ENCODE peak calls at places on chromosomes 11 and 22, in four cellular contexts. M, D, U and P are unnamed samples.

GRCh38 chr22:36771376-36772063 is 4.4 kb downstream of the IFT27 start:
- DNase-seq in D (no peak), M (no peak), U (no peak), P (no peak)

GRCh38 chr11:2271077-2271326 is 614 bp upstream of the ASCL2 start:
- DNase-seq in D (peak), U (no peak), M (no peak), P (no peak)

GRCh38 chr11:134440851-134441645 is 29.0 kb upstream of the B3GAT1 start:
- DNase-seq in U (no peak), M (no peak), D (no peak), P (no peak)

GRCh38 chr11:56624661-56625110 is 10.0 kb upstream of the OR5M1 start:
- DNase-seq in D (no peak), U (no peak), M (no peak), P (peak)

GRCh38 chr11:36041988-36042606 is 98.2 kb downstream of the LDLRAD3 start:
- DNase-seq in U (no peak), M (no peak), D (no peak), P (peak)

GRCh38 chr11:33636104-33636503 is 64.5 kb downstream of the C11orf91 start:
- DNase-seq in U (no peak), M (no peak), D (no peak), P (peak)

GRCh38 chr11:44846852-44847251 is 103.8 kb downstream of the TP53I11 start:
- DNase-seq in M (no peak), D (no peak), U (no peak), P (no peak)

GRCh38 chr11:64876226-64876750 is 2.1 kb downstream of the EHD1 start:
- DNase-seq in D (no peak), M (no peak), U (no peak), P (no peak)

GRCh38 chr22:19291218-19291579 is 320 bp downstream of the CLTCL1 start:
- DNase-seq in D (peak), U (peak), M (no peak), P (peak)
- TF ChIP-seq CTCF in D (no peak), U (no peak), M (no peak), P (no peak)

GRCh38 chr22:50399751-50400331 is 56.7 kb downstream of the PPP6R2 start:
- DNase-seq in D (peak), U (peak), M (no peak), P (peak)
- TF ChIP-seq CTCF in D (peak), U (peak), M (no peak), P (peak)

GRCh38 chr11:77776455-77776854 is 44.1 kb downstream of the RSF1 start:
- DNase-seq in D (no peak), M (no peak), U (no peak), P (peak)
- TF ChIP-seq CTCF in D (peak), M (no peak), U (peak), P (peak)

GRCh38 chr11:66850235-66850587 is 6.7 kb upstream of the LRFN4 start:
- DNase-seq in U (no peak), D (no peak), M (no peak), P (no peak)
- TF ChIP-seq CTCF in U (no peak), D (no peak), M (no peak), P (no peak)

GRCh38 chr11:75403037-75403436 is 3.7 kb downstream of the RPS3 start:
- DNase-seq in U (no peak), D (no peak), M (no peak), P (no peak)

GRCh38 chr11:75402002-75402773 is 2.9 kb downstream of the RPS3 start:
- DNase-seq in U (no peak), D (no peak), M (no peak), P (no peak)

GRCh38 chr11:75400110-75400865 is 970 bp downstream of the RPS3 start:
- DNase-seq in D (no peak), U (no peak), M (no peak), P (peak)

GRCh38 chr11:75398906-75399305 is 412 bp upstream of the RPS3 start:
- DNase-seq in U (no peak), M (no peak), D (no peak), P (no peak)

GRCh38 chr11:75399344-75400109 is at the start of gene RPS3:
- DNase-seq in D (peak), U (peak), M (peak), P (peak)
- TF ChIP-seq CTCF in D (peak), U (no peak), M (no peak), P (peak)